ENCODE peak calls at places on chromosomes 2 and 18, in seven cellular contexts. Y is HepG2, G is stomach, Z is endothelial cell of umbilical vein, S is GM23338, N is breast epithelium, U is spleen. I is an unnamed sample.

GRCh38 chr18:9735238-9735637 is 27.1 kb downstream of the RAB31 start:
- DNase-seq in N (no peak), Z (no peak), Y (peak), G (no peak), U (peak), S (no peak), I (no peak)

GRCh38 chr18:33944493-33944892 is 280.2 kb downstream of the NOL4 start:
- DNase-seq in S (no peak), N (no peak), G (no peak), Z (no peak), U (no peak), Y (no peak), I (no peak)

GRCh38 chr2:68499133-68499532 is 31.7 kb downstream of the APLF start:
- DNase-seq in Y (no peak), G (no peak), N (no peak), U (no peak), S (no peak), Z (no peak), I (no peak)

GRCh38 chr2:237486819-237487448 is at the start of gene MLPH:
- DNase-seq in Y (no peak), U (peak), Z (no peak), S (peak), N (peak), G (peak), I (peak)

GRCh38 chr18:63320690-63321265 is 1.2 kb upstream of the BCL2 start:
- DNase-seq in G (peak), N (peak), Y (peak), Z (peak), S (peak), U (peak), I (peak)

GRCh38 chr2:106030287-106031268 is 163.5 kb downstream of the UXS1 start:
- DNase-seq in G (no peak), U (no peak), N (no peak), S (no peak), Z (peak), Y (peak), I (peak)

GRCh38 chr2:158138255-158138654 is 36.6 kb downstream of the UPP2 start:
- DNase-seq in G (no peak), Z (no peak), N (no peak), U (no peak), Y (no peak), S (no peak), I (no peak)

GRCh38 chr2:102707796-102708713 is 53.8 kb upstream of the TMEM182 start:
- DNase-seq in U (no peak), G (no peak), Z (no peak), S (peak), N (no peak), Y (no peak), I (no peak)

GRCh38 chr18:44464401-44465185 is 216.1 kb upstream of the SETBP1 start:
- DNase-seq in N (no peak), U (no peak), Y (no peak), Z (no peak), G (no peak), S (no peak), I (no peak)

GRCh38 chr18:79605481-79605880 is 74.1 kb upstream of the CTDP1 start:
- DNase-seq in U (peak), Y (no peak), S (no peak), N (no peak), Z (no peak), G (no peak), I (no peak)

GRCh38 chr2:146324954-146325353 is 1519.9 kb upstream of the ACVR2A start:
- DNase-seq in Z (no peak), Y (no peak), U (no peak), G (no peak), N (no peak), S (no peak), I (no peak)

GRCh38 chr2:110744429-110744828 is 12.1 kb downstream of the ACOXL start:
- DNase-seq in Z (no peak), U (no peak), N (no peak), S (no peak), Y (no peak), G (no peak), I (no peak)

GRCh38 chr2:43292297-43292696 is 65.9 kb upstream of the ZFP36L2 start:
- DNase-seq in Z (no peak), Y (no peak), N (no peak), U (no peak), G (no peak), S (no peak), I (no peak)
- H3K27ac ChIP-seq in Z (no peak), Y (peak), N (no peak), U (no peak), G (no peak), S (no peak), I (no peak)

DNA sequence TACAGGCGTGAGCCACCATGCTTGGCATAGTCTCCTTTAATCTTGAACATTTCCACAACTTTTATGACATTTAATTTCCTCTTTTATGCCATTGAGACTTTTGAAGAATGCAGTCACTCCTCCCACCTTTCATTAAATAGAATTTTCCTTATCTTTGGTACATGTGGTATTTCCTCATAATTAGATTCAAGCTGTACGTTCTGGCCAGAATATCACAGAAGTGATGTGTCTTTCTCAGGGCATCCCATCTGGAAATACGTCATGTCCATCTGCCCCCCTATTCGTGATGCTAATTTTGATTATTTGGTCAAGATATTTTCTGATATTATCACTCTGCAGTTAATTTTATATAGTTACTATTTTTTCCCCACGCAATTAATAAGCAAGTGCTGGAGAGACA is 16.9 kb downstream of the CASP10 start:
- DNase-seq in U (no peak), Z (no peak), Y (no peak), G (no peak), N (no peak), S (no peak), I (no peak)
- TF ChIP-seq POLR2AphosphoS5 in U (no peak), Z (no peak), Y (no peak), G (no peak), N (no peak), S (no peak), I (no peak)

GRCh38 chr2:23583467-23583866 is 198.5 kb downstream of the KLHL29 start:
- DNase-seq in Y (no peak), S (no peak), U (no peak), G (no peak), N (no peak), Z (no peak), I (no peak)

GRCh38 chr2:23587330-23587729 is 202.4 kb downstream of the KLHL29 start:
- DNase-seq in S (no peak), N (no peak), Z (no peak), G (no peak), Y (no peak), U (peak), I (no peak)

GRCh38 chr2:23586691-23587090 is 201.7 kb downstream of the KLHL29 start:
- DNase-seq in G (no peak), S (no peak), U (peak), Y (no peak), N (no peak), Z (no peak), I (no peak)

GRCh38 chr2:23585218-23585945 is 200.4 kb downstream of the KLHL29 start:
- DNase-seq in G (no peak), U (peak), S (no peak), Y (no peak), Z (no peak), N (no peak), I (no peak)

GRCh38 chr2:23584054-23584745 is 199.2 kb downstream of the KLHL29 start:
- DNase-seq in G (no peak), U (peak), S (no peak), N (no peak), Y (no peak), Z (no peak), I (peak)
- H3K27ac ChIP-seq in G (peak), U (no peak), S (no peak), N (no peak), Y (no peak), Z (no peak), I (peak)

DNA sequence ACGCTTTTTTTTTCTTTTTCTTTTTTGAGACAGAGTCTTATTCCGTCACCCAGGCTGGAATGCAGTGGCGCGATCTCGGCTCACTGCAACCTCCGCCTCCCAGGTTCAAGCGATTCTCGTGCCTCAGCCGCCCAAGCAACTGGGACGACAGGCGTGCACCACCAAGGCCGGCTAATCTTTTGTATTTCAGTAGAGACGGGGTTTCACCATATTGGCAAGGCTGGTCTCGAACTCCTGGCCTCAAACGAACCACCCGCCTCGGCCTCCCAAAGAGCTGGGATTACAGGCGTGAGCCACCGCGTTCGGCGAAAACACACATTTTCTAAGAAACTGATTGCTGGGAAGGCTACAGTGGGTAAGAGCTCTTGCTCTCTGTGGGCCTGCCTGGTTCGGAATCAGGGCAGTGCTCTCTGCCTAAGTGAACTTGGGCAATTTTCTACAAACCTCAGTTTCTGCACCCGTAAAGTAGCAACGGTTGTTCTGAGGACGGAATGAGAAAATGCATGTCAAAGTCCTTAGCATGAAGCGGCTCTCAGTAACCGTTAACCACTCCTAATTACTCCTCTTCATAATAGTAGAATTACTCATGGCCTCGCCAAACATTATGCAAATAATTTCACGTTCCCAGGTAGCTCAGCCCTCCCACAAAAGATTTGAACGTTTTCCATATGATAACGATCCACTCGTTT is 1.0 kb upstream of the PMAIP1 start:
- DNase-seq in Z (no peak), Y (no peak), G (no peak), U (peak), S (no peak), N (no peak), I (no peak)
- TF ChIP-seq POLR2AphosphoS5 in Z (no peak), Y (no peak), G (no peak), U (no peak), S (no peak), N (no peak), I (no peak)

DNA sequence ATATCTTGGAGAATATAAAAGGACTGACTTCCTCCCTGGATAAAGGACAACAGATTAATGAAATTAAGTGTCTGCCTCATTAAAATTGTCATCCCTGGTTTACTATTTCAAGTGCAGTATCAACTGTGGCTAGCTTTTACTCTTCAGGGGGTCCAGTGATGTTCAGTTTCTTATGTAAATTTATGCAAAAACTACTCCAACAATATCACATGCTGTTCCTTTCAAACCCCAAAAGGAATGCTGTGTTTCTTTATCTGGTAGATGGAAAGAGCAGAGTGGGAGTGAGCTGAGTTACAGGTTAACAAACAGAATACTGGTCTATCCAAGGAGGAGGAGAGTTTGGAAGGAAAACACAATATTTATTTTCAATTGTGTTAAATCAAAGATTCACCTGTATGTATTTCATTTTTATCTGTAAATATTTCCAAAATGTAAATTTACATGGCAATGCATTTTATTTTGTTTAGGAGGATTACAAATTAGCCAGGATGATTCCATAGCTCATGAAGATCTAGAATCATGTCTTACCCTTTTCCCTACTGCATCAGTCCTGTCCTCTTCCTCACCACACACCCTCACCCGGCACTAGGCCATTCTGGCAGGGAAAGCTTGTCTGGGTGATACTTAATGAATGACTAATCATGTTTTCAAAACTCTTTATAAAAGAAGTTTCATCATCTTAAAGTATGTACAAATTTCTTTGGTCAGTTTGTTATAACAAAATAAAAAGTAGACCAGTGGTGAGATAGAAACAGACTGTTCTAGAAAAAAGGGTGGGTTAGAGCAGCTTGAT is 283.5 kb upstream of the VWC2L start:
- DNase-seq in U (no peak), N (no peak), Y (no peak), G (no peak), S (peak), Z (no peak), I (no peak)
- H3K27ac ChIP-seq in U (no peak), N (no peak), Y (no peak), G (no peak), S (peak), Z (no peak), I (no peak)

GRCh38 chr2:35301349-35301748 is 1054.2 kb upstream of the CRIM1 start:
- DNase-seq in G (no peak), N (no peak), Y (no peak), S (no peak), U (no peak), Z (no peak), I (no peak)
- TF ChIP-seq POLR2AphosphoS5 in G (no peak), N (no peak), Y (no peak), S (no peak), U (no peak), Z (no peak), I (no peak)

DNA sequence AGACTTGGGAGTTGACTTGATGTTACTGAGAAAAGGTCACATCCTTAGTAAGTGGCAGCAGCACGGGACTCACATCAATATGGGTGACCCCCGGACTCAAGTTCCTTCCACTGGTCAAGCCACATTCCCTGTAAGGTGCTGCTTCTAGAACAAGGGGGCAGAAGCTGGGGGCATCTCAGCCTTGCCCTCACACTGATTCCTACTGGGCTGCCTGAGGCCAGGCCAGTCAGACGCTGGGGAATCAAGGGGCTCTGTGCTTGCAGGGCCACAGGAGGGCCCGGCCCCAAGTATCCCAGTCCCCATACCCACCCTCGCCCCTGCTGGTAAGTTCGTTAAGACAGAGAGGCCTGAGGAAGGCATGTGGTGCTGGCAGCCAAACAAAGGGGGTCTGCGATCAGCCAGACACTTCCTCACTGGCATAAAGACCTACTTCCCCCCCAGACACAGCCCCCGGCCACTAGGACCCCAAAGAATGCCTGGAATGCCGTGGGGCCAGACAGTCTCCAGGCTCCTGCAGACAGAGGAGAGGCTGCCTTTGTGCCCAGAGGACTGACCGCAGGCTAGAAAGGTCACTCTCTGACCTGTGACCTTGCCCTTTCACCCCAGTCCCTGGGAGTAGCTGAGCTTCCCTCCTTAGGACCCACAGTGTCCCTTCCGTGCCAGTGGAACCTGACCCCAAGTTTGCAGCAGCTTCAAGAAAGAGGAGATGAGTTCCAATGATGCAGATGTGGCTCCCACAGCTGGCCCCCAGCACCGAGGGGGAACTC is 83.6 kb downstream of the HS1BP3 start:
- DNase-seq in S (peak), Z (peak), U (no peak), N (no peak), G (no peak), Y (peak), I (no peak)
- H3K27ac ChIP-seq in S (no peak), Z (peak), U (no peak), N (peak), G (no peak), Y (no peak), I (no peak)

GRCh38 chr18:77095356-77096030 is 37.1 kb downstream of the MBP start:
- DNase-seq in Y (no peak), N (no peak), U (peak), Z (no peak), G (no peak), S (no peak), I (no peak)
- TF ChIP-seq POLR2AphosphoS5 in Y (no peak), N (no peak), U (peak), Z (no peak), G (no peak), S (no peak), I (no peak)

GRCh38 chr2:54590216-54590961 is 133.1 kb upstream of the EML6 start:
- DNase-seq in G (no peak), N (no peak), Z (peak), U (no peak), S (no peak), Y (no peak), I (no peak)
- H3K27ac ChIP-seq in G (peak), N (no peak), Z (peak), U (peak), S (no peak), Y (peak), I (no peak)

I was measured in prostate gland.